ENCODE peak calls at places on chromosomes 16 and 17, in ten cellular contexts. I is breast epithelium; M is prostate gland; X is CD8-positive, alpha-beta T cell; R is upper lobe of right lung; T is astrocyte; W is transverse colon; U is neural progenitor cell; N is upper lobe of left lung; B is esophagus squamous epithelium. O is an unnamed sample.
A peak's percentile ranks its signal among the peaks of the same experiment; 100 is the strongest.

GRCh38 chr17:21033350-21033749 is 9.5 kb downstream of the USP22 start:
- DNase-seq in I (no peak), M (no peak), X (no peak), R (no peak), T (peak; percentile 39), W (no peak), U (no peak), N (no peak), B (no peak), O (no peak)

GRCh38 chr17:59254742-59255141 is 34.4 kb downstream of the GDPD1 start:
- DNase-seq in I (no peak), M (no peak), X (no peak), R (no peak), T (no peak), W (no peak), U (no peak), N (no peak), B (no peak), O (no peak)

GRCh38 chr16:67101683-67102082 is 8.1 kb upstream of the PHAF1 start:
- DNase-seq in I (no peak), M (no peak), X (no peak), R (no peak), T (peak; percentile 71), W (no peak), U (no peak), N (no peak), B (no peak), O (no peak)

GRCh38 chr16:30397776-30398659 is 2.8 kb downstream of the ZNF48 start:
- DNase-seq in I (no peak), M (no peak), X (no peak), R (no peak), T (no peak), W (no peak), U (no peak), N (no peak), B (no peak), O (no peak)

GRCh38 chr17:2137342-2138098 is 82.6 kb downstream of the HIC1 start:
- DNase-seq in I (no peak), M (peak; percentile 20), X (no peak), R (no peak), T (peak; percentile 89), W (peak; percentile 30), U (peak; percentile 84), N (no peak), B (no peak), O (peak; percentile 43)

GRCh38 chr17:6259899-6260298 is 175.0 kb downstream of the AIPL1 start:
- DNase-seq in I (no peak), M (no peak), X (no peak), R (no peak), T (no peak), W (no peak), U (no peak), N (no peak), B (no peak), O (peak; percentile 34)

GRCh38 chr17:7293131-7293557 is 1.3 kb downstream of the YBX2 start:
- DNase-seq in I (no peak), M (no peak), X (no peak), R (no peak), T (no peak), W (no peak), U (no peak), N (no peak), B (no peak), O (no peak)

GRCh38 chr17:77110006-77110374 is 30.8 kb upstream of the SEC14L1 start:
- DNase-seq in I (peak; percentile 55), M (peak; percentile 67), X (no peak), R (no peak), T (peak; percentile 72), W (no peak), U (peak; percentile 76), N (no peak), B (no peak), O (no peak)

GRCh38 chr16:8251727-8252126 is 338.6 kb downstream of the TMEM114 start:
- DNase-seq in I (no peak), M (no peak), X (no peak), R (no peak), T (no peak), W (no peak), U (no peak), N (no peak), B (no peak), O (no peak)

GRCh38 chr16:74633686-74634085 is 26.8 kb upstream of the GLG1 start:
- DNase-seq in I (no peak), M (no peak), X (no peak), R (peak; percentile 23), T (no peak), W (no peak), U (no peak), N (no peak), B (no peak), O (no peak)
- TF ChIP-seq CTCF in I (no peak), M (no peak), X (no peak), R (no peak), T (no peak), W (no peak), U (no peak), N (no peak), B (no peak), O (no peak)

GRCh38 chr16:85917012-85917411 is 18.1 kb downstream of the IRF8 start:
- DNase-seq in I (no peak), M (no peak), X (no peak), R (no peak), T (no peak), W (no peak), U (no peak), N (no peak), B (no peak), O (no peak)

GRCh38 chr16:85914423-85914794 is 15.4 kb downstream of the IRF8 start:
- DNase-seq in I (no peak), M (no peak), X (no peak), R (no peak), T (no peak), W (no peak), U (no peak), N (no peak), B (no peak), O (no peak)

GRCh38 chr16:85913688-85914422 is 14.9 kb downstream of the IRF8 start:
- DNase-seq in I (no peak), M (no peak), X (no peak), R (peak; percentile 80), T (peak; percentile 13), W (no peak), U (peak; percentile 52), N (peak; percentile 43), B (no peak), O (no peak)

GRCh38 chr16:85916141-85916890 is 17.4 kb downstream of the IRF8 start:
- DNase-seq in I (no peak), M (no peak), X (peak; percentile 27), R (peak; percentile 90), T (peak; percentile 14), W (peak; percentile 88), U (no peak), N (peak; percentile 93), B (no peak), O (no peak)

GRCh38 chr16:85915125-85915845 is 16.3 kb downstream of the IRF8 start:
- DNase-seq in I (no peak), M (no peak), X (no peak), R (peak; percentile 60), T (no peak), W (no peak), U (no peak), N (no peak), B (no peak), O (no peak)
- H3K27ac ChIP-seq in I (no peak overlapping the region), M (no peak overlapping the region), X (no peak overlapping the region), R (no peak overlapping the region), T (no peak overlapping the region), W (peak overlapping the region; percentile 78), U (no peak overlapping the region), N (no peak overlapping the region), B (no peak overlapping the region), O (no peak overlapping the region)

GRCh38 chr17:79508291-79508716 is 102.5 kb downstream of the RBFOX3 start:
- DNase-seq in I (no peak), M (no peak), X (no peak), R (no peak), T (no peak), W (no peak), U (no peak), N (no peak), B (no peak), O (no peak)

GRCh38 chr17:79506955-79507354 is 103.9 kb downstream of the RBFOX3 start:
- DNase-seq in I (no peak), M (no peak), X (no peak), R (no peak), T (no peak), W (no peak), U (no peak), N (no peak), B (no peak), O (no peak)

GRCh38 chr17:79504181-79504605 is 106.7 kb downstream of the RBFOX3 start:
- DNase-seq in I (no peak), M (no peak), X (no peak), R (no peak), T (no peak), W (no peak), U (no peak), N (no peak), B (no peak), O (no peak)

GRCh38 chr17:79505199-79505598 is 105.7 kb downstream of the RBFOX3 start:
- DNase-seq in I (no peak), M (no peak), X (no peak), R (no peak), T (no peak), W (no peak), U (no peak), N (no peak), B (no peak), O (no peak)

GRCh38 chr17:79506150-79506870 is 104.5 kb downstream of the RBFOX3 start:
- DNase-seq in I (no peak), M (no peak), X (no peak), R (no peak), T (no peak), W (no peak), U (no peak), N (no peak), B (no peak), O (no peak)
- H3K27me3 ChIP-seq in I (peaks cover 46% of the 10 kb centered on the region), M (no peaks in the 10 kb centered on the region), X (no peaks in the 10 kb centered on the region), R (no peaks in the 10 kb centered on the region), T (no peaks in the 10 kb centered on the region), W (peaks cover 6% of the 10 kb centered on the region), U (no peaks in the 10 kb centered on the region), N (no peaks in the 10 kb centered on the region), B (no peaks in the 10 kb centered on the region), O (no peaks in the 10 kb centered on the region)

GRCh38 chr17:42116705-42117396 is 4.3 kb downstream of the KAT2A start:
- DNase-seq in I (peak; percentile 87), M (peak; percentile 86), X (peak; percentile 87), R (peak; percentile 86), T (peak; percentile 46), W (peak; percentile 90), U (peak; percentile 89), N (peak; percentile 83), B (peak; percentile 42), O (no peak)

GRCh38 chr17:42118126-42118510 is 3.0 kb downstream of the KAT2A start:
- DNase-seq in I (no peak), M (no peak), X (no peak), R (no peak), T (no peak), W (no peak), U (no peak), N (no peak), B (no peak), O (no peak)

GRCh38 chr17:42119301-42119700 is 1.9 kb downstream of the KAT2A start:
- DNase-seq in I (no peak), M (no peak), X (no peak), R (no peak), T (no peak), W (no peak), U (no peak), N (no peak), B (no peak), O (no peak)

GRCh38 chr17:42117397-42118125 is 3.6 kb downstream of the KAT2A start:
- DNase-seq in I (no peak), M (no peak), X (no peak), R (no peak), T (no peak), W (no peak), U (no peak), N (no peak), B (no peak), O (no peak)

GRCh38 chr17:42118545-42118944 is 2.6 kb downstream of the KAT2A start:
- DNase-seq in I (no peak), M (no peak), X (peak; percentile 48), R (no peak), T (no peak), W (no peak), U (peak; percentile 44), N (no peak), B (no peak), O (no peak)
- TF ChIP-seq CTCF in I (peak; percentile 13), M (peak; percentile 16), X (no peak), R (peak; percentile 44), T (peak; percentile 44), W (peak; percentile 19), U (peak; percentile 51), N (no peak), B (peak; percentile 9), O (peak; percentile 68)